ENCODE peak calls at places on chromosomes 1 and 21, in nine cellular contexts. Q, J, V, S, T, L, R, E and N are unnamed samples.

GRCh38 chr1:18333220-18333619 is 147.5 kb upstream of the KLHDC7A start:
- DNase-seq in Q (no peak), J (no peak), V (no peak), S (no peak), T (no peak), L (no peak), R (no peak), E (no peak), N (no peak)

GRCh38 chr1:31398246-31398645 is 14.8 kb upstream of the SERINC2 start:
- DNase-seq in Q (no peak), J (no peak), V (no peak), S (no peak), T (no peak), L (no peak), R (no peak), E (no peak), N (no peak)

GRCh38 chr1:28835237-28835650 is 23.3 kb downstream of the OPRD1 start:
- DNase-seq in Q (no peak), J (no peak), V (no peak), S (peak; percentile 85), T (no peak), L (no peak), R (no peak), E (no peak), N (no peak)

GRCh38 chr1:86811128-86811527 is 102.8 kb downstream of the SELENOF start:
- DNase-seq in Q (no peak), J (no peak), V (no peak), S (no peak), T (no peak), L (no peak), R (no peak), E (no peak), N (no peak)

GRCh38 chr1:87674791-87675190 is 346.1 kb downstream of the LMO4 start:
- DNase-seq in Q (no peak), J (no peak), V (no peak), S (no peak), T (no peak), L (no peak), R (no peak), E (no peak), N (no peak)

GRCh38 chr1:3215198-3216045 is 146.4 kb downstream of the PRDM16 start:
- DNase-seq in Q (no peak), J (no peak), V (no peak), S (no peak), T (no peak), L (no peak), R (no peak), E (no peak), N (no peak)

GRCh38 chr1:167548059-167548932 is 5.3 kb downstream of the CREG1 start:
- DNase-seq in Q (no peak), J (no peak), V (peak; percentile 34), S (no peak), T (no peak), L (no peak), R (no peak), E (peak; percentile 87), N (peak; percentile 58)

GRCh38 chr1:168392958-168393357 is 112.3 kb downstream of the TBX19 start:
- DNase-seq in Q (no peak), J (no peak), V (no peak), S (no peak), T (no peak), L (no peak), R (no peak), E (no peak), N (no peak)

GRCh38 chr1:84946631-84947030 is 50.3 kb downstream of the MCOLN2 start:
- DNase-seq in Q (no peak), J (no peak), V (peak; percentile 9), S (no peak), T (no peak), L (no peak), R (no peak), E (no peak), N (peak; percentile 10)

GRCh38 chr1:39168301-39169080 is 36.0 kb upstream of the MACF1 start:
- DNase-seq in Q (no peak), J (no peak), V (no peak), S (no peak), T (no peak), L (no peak), R (no peak), E (no peak), N (no peak)

GRCh38 chr1:207935166-207935583 is 24.2 kb upstream of the CD34 start:
- DNase-seq in Q (no peak), J (no peak), V (no peak), S (no peak), T (no peak), L (peak; percentile 88), R (no peak), E (no peak), N (no peak)

GRCh38 chr1:154661110-154661509 is 53.1 kb upstream of the ADAR start:
- DNase-seq in Q (no peak), J (no peak), V (no peak), S (no peak), T (no peak), L (peak; percentile 16), R (no peak), E (no peak), N (no peak)

GRCh38 chr1:190477687-190478192 is at the start of gene BRINP3:
- DNase-seq in Q (no peak), J (no peak), V (no peak), S (no peak), T (no peak), L (no peak), R (no peak), E (no peak), N (no peak)

GRCh38 chr1:28037946-28038345 is 50.5 kb downstream of the EYA3 start:
- DNase-seq in Q (no peak), J (no peak), V (no peak), S (no peak), T (no peak), L (no peak), R (no peak), E (no peak), N (no peak)

GRCh38 chr1:11623702-11624101 is 30.5 kb downstream of the FBXO2 start:
- DNase-seq in Q (no peak), J (no peak), V (no peak), S (no peak), T (no peak), L (no peak), R (no peak), E (no peak), N (no peak)

GRCh38 chr1:210978316-210978993 is 155.5 kb downstream of the KCNH1 start:
- DNase-seq in Q (no peak), J (no peak), V (no peak), S (no peak), T (no peak), L (no peak), R (no peak), E (no peak), N (no peak)

GRCh38 chr1:187264995-187265602 is 436.4 kb downstream of the PLA2G4A start:
- DNase-seq in Q (no peak), J (no peak), V (peak; percentile 15), S (peak; percentile 76), T (no peak), L (peak; percentile 32), R (peak; percentile 22), E (peak; percentile 44), N (peak; percentile 58)

GRCh38 chr1:159091547-159092397 is 15.2 kb upstream of the AIM2 start:
- DNase-seq in Q (no peak), J (no peak), V (peak; percentile 77), S (no peak), T (no peak), L (no peak), R (no peak), E (peak; percentile 91), N (peak; percentile 78)

GRCh38 chr1:24562625-24563024 is 6.7 kb downstream of the NCMAP start:
- DNase-seq in Q (no peak), J (no peak), V (no peak), S (no peak), T (no peak), L (no peak), R (peak; percentile 37), E (no peak), N (no peak)

GRCh38 chr1:41277371-41277994 is 35.4 kb upstream of the SCMH1 start:
- DNase-seq in Q (no peak), J (no peak), V (no peak), S (no peak), T (no peak), L (no peak), R (no peak), E (no peak), N (no peak)

GRCh38 chr21:44548922-44549321 is 2.4 kb downstream of the KRTAP10-2 start:
- DNase-seq in Q (no peak), J (no peak), V (no peak), S (no peak), T (no peak), L (no peak), R (no peak), E (no peak), N (peak; percentile 2)

GRCh38 chr21:41396452-41397107 is 29.5 kb upstream of the MX1 start:
- DNase-seq in Q (no peak), J (no peak), V (no peak), S (no peak), T (no peak), L (no peak), R (no peak), E (peak; percentile 33), N (no peak)

GRCh38 chr1:150551784-150552691 is 2.8 kb downstream of the ADAMTSL4 start:
- DNase-seq in Q (no peak), J (no peak), V (peak; percentile 79), S (no peak), T (peak; percentile 89), L (no peak), R (no peak), E (peak; percentile 96), N (peak; percentile 81)

GRCh38 chr21:34878501-34878900 is 170.6 kb downstream of the RUNX1 start:
- DNase-seq in Q (no peak), J (no peak), V (no peak), S (no peak), T (no peak), L (no peak), R (peak; percentile 77), E (no peak), N (peak; percentile 51)

GRCh38 chr1:21497466-21498061 is 11.7 kb upstream of the ALPL start:
- DNase-seq in Q (no peak), J (no peak), V (no peak), S (no peak), T (no peak), L (no peak), R (no peak), E (no peak), N (no peak)

GRCh38 chr1:30781906-30782305 is 24.3 kb upstream of the LAPTM5 start:
- DNase-seq in Q (no peak), J (no peak), V (no peak), S (no peak), T (no peak), L (no peak), R (no peak), E (no peak), N (no peak)

GRCh38 chr1:3068400-3069361 is at the start of gene PRDM16:
- DNase-seq in Q (no peak), J (no peak), V (peak; percentile 2), S (no peak), T (no peak), L (peak; percentile 8), R (peak; percentile 32), E (peak; percentile 12), N (peak; percentile 56)

GRCh38 chr1:76121850-76122249 is 47.3 kb downstream of the ST6GALNAC3 start:
- DNase-seq in Q (no peak), J (no peak), V (no peak), S (no peak), T (no peak), L (no peak), R (no peak), E (no peak), N (no peak)

GRCh38 chr1:35845766-35846165 is 37.2 kb upstream of the AGO1 start:
- DNase-seq in Q (no peak), J (no peak), V (no peak), S (peak; percentile 42), T (no peak), L (no peak), R (no peak), E (no peak), N (peak; percentile 70)

GRCh38 chr1:183632964-183633363 is 2.6 kb downstream of the ARPC5 start:
- DNase-seq in Q (no peak), J (no peak), V (no peak), S (no peak), T (no peak), L (peak; percentile 51), R (no peak), E (no peak), N (no peak)

GRCh38 chr21:27645285-27645684 is 678.4 kb upstream of the ADAMTS5 start:
- DNase-seq in Q (no peak), J (no peak), V (peak; percentile 45), S (no peak), T (no peak), L (no peak), R (no peak), E (peak; percentile 49), N (no peak)